ENCODE peak calls at places on chromosomes 6 and 20, in five cellular contexts. K, O, G, J and W are unnamed samples.

GRCh38 chr20:46706242-46706641 is 3.2 kb upstream of the SLC2A10 start:
- DNase-seq in K (no peak), O (no peak), G (no peak), J (no peak), W (no peak)

GRCh38 chr6:10146723-10147451 is 268.0 kb downstream of the TFAP2A start:
- DNase-seq in K (peak), O (no peak), G (peak), J (peak), W (peak)

GRCh38 chr6:14635195-14635594 is 517.6 kb downstream of the CD83 start:
- DNase-seq in K (no peak), O (no peak), G (no peak), J (no peak), W (no peak)

GRCh38 chr20:49809803-49810359 is 2.7 kb upstream of the SLC9A8 start:
- DNase-seq in K (no peak), O (no peak), G (no peak), J (no peak), W (no peak)

GRCh38 chr20:6120491-6120988 is 2.3 kb downstream of the FERMT1 start:
- DNase-seq in K (no peak), O (no peak), G (no peak), J (no peak), W (no peak)

GRCh38 chr6:157110620-157111019 is 212.7 kb downstream of the TMEM242 start:
- DNase-seq in K (no peak), O (peak), G (no peak), J (no peak), W (no peak)

GRCh38 chr20:48592107-48592940 is 235.5 kb downstream of the PREX1 start:
- DNase-seq in K (no peak), O (no peak), G (no peak), J (no peak), W (no peak)

GRCh38 chr20:16279320-16279719 is 293.9 kb downstream of the KIF16B start:
- DNase-seq in K (no peak), O (no peak), G (peak), J (no peak), W (no peak)

GRCh38 chr6:167754691-167755090 is 72.0 kb upstream of the AFDN start:
- DNase-seq in K (no peak), O (no peak), G (no peak), J (no peak), W (no peak)

GRCh38 chr6:75098709-75099108 is 107.1 kb downstream of the COL12A1 start:
- DNase-seq in K (no peak), O (peak), G (no peak), J (no peak), W (peak)

GRCh38 chr20:32439132-32439829 is 81.2 kb downstream of the ASXL1 start:
- DNase-seq in K (no peak), O (peak), G (no peak), J (no peak), W (no peak)

GRCh38 chr6:17867880-17868279 is 119.6 kb downstream of the KIF13A start:
- DNase-seq in K (no peak), O (no peak), G (no peak), J (no peak), W (no peak)

GRCh38 chr6:75234126-75234865 is 9.3 kb downstream of the COX7A2 start:
- DNase-seq in K (no peak), O (no peak), G (no peak), J (no peak), W (no peak)

GRCh38 chr6:79543886-79544285 is 6.7 kb upstream of the LCA5 start:
- DNase-seq in K (no peak), O (no peak), G (no peak), J (no peak), W (no peak)

GRCh38 chr6:36201612-36202011 is 5.1 kb downstream of the BRPF3 start:
- DNase-seq in K (no peak), O (no peak), G (no peak), J (no peak), W (no peak)

GRCh38 chr20:45044084-45044573 is 56.8 kb downstream of the KCNS1 start:
- DNase-seq in K (peak), O (peak), G (no peak), J (peak), W (peak)

GRCh38 chr6:5960456-5960855 is 46.3 kb downstream of the NRN1 start:
- DNase-seq in K (no peak), O (no peak), G (no peak), J (no peak), W (no peak)
- TF ChIP-seq CTCF in K (no peak), O (no peak), G (no peak), J (no peak), W (no peak)

DNA sequence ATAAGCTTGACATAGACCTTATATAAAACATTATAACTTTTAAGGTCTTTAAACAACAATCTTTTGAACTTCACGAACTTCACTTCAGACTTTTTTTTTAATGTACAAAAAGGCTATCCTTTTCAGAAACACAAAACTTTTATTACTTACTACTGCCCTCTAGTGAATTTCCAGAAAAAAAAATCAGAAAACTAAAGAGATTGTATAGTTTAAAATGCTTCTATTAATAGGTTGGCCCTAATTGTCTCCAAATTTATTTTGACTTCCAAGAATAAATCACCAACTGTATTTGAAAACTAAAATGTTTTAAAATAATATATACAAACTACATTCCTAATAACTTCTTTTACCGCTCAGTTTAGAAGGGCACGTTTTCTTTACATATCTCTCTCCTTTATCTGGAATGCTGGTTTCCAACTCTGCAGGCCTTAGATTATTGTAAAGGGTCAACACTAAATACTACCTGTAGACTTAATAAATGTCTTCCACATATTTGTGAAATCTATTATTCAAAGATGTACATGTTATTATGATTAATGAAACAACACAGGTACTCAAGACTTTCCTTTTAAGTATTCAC is 66.8 kb downstream of the LMBRD1 start:
- DNase-seq in K (no peak), O (no peak), G (no peak), J (peak), W (no peak)
- TF ChIP-seq CTCF in K (no peak), O (peak), G (no peak), J (peak), W (peak)

GRCh38 chr20:25470045-25470444 is 62.6 kb downstream of the GINS1 start:
- DNase-seq in K (peak), O (no peak), G (peak), J (peak), W (peak)
- TF ChIP-seq CTCF in K (peak), O (peak), G (peak), J (peak), W (peak)

GRCh38 chr6:105791569-105792318 is 294.4 kb upstream of the PRDM1 start:
- DNase-seq in K (no peak), O (no peak), G (no peak), J (no peak), W (no peak)
- TF ChIP-seq CTCF in K (no peak), O (no peak), G (no peak), J (no peak), W (no peak)

DNA sequence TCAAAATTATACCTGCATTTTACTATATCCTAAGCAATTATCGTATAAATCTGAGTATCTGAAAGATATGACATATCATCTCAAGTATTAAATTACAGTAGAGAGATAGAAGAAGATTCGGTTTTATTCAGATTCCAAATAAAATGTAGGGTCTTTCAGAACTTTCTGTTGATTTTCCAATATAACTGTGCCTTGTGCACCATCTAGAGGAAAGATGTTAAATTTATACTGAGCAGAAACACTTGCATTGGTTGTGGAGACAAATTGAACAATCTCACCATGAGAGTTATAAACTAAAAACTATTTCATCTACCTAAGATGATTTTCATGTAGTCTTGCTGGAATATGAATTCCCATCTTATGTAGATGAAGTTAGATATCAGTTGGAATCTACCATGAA is 26.8 kb upstream of the HSF2 start:
- DNase-seq in K (no peak), O (no peak), G (no peak), J (no peak), W (no peak)
- TF ChIP-seq CTCF in K (no peak), O (peak), G (no peak), J (no peak), W (peak)